ENCODE peak calls at places on chromosomes 6 and 20, in ten cellular contexts. One of them, this sample, is unnamed.

GRCh38 chr6:36491378-36491965 is 48.7 kb downstream of the KCTD20 start:
- DNase-seq in tibial artery: no peak
- DNase-seq in hepatocyte: no peak
- DNase-seq in upper lobe of right lung: no peak
- DNase-seq in IMR-90: peak; percentile 31
- DNase-seq in cardiac muscle cell: no peak
- DNase-seq in ovary: no peak
- DNase-seq in K562: no peak
- DNase-seq in effector memory CD4-positive, alpha-beta T cell: no peak
- DNase-seq in HCT116: no peak
- DNase-seq in this sample: no peak

GRCh38 chr6:66336171-66336570 is 629.1 kb upstream of the EYS start:
- DNase-seq in tibial artery: no peak
- DNase-seq in hepatocyte: no peak
- DNase-seq in upper lobe of right lung: no peak
- DNase-seq in IMR-90: no peak
- DNase-seq in cardiac muscle cell: no peak
- DNase-seq in ovary: no peak
- DNase-seq in K562: no peak
- DNase-seq in effector memory CD4-positive, alpha-beta T cell: no peak
- DNase-seq in HCT116: no peak
- DNase-seq in this sample: no peak

GRCh38 chr6:12012231-12012565 is at the start of gene HIVEP1:
- DNase-seq in tibial artery: no peak
- DNase-seq in hepatocyte: peak; percentile 72
- DNase-seq in upper lobe of right lung: no peak
- DNase-seq in IMR-90: no peak
- DNase-seq in cardiac muscle cell: peak; percentile 36
- DNase-seq in ovary: peak; percentile 72
- DNase-seq in K562: no peak
- DNase-seq in effector memory CD4-positive, alpha-beta T cell: no peak
- DNase-seq in HCT116: no peak
- DNase-seq in this sample: no peak

GRCh38 chr6:152094992-152095592 is 287.6 kb downstream of the ESR1 start:
- DNase-seq in tibial artery: peak; percentile 92
- DNase-seq in hepatocyte: peak; percentile 90
- DNase-seq in upper lobe of right lung: no peak
- DNase-seq in IMR-90: peak; percentile 100
- DNase-seq in cardiac muscle cell: peak; percentile 98
- DNase-seq in ovary: peak; percentile 72
- DNase-seq in K562: peak; percentile 39
- DNase-seq in effector memory CD4-positive, alpha-beta T cell: no peak
- DNase-seq in HCT116: peak; percentile 89
- DNase-seq in this sample: no peak

GRCh38 chr20:31870703-31871601 is 518 bp downstream of the TTLL9 start:
- DNase-seq in tibial artery: no peak
- DNase-seq in hepatocyte: peak; percentile 85
- DNase-seq in upper lobe of right lung: no peak
- DNase-seq in IMR-90: no peak
- DNase-seq in cardiac muscle cell: no peak
- DNase-seq in ovary: no peak
- DNase-seq in K562: no peak
- DNase-seq in effector memory CD4-positive, alpha-beta T cell: no peak
- DNase-seq in HCT116: no peak
- DNase-seq in this sample: no peak

GRCh38 chr6:125002090-125002741 is 40.0 kb downstream of the RNF217 start:
- DNase-seq in tibial artery: no peak
- DNase-seq in hepatocyte: no peak
- DNase-seq in upper lobe of right lung: no peak
- DNase-seq in IMR-90: peak; percentile 30
- DNase-seq in cardiac muscle cell: peak; percentile 76
- DNase-seq in ovary: no peak
- DNase-seq in K562: no peak
- DNase-seq in effector memory CD4-positive, alpha-beta T cell: no peak
- DNase-seq in HCT116: no peak
- DNase-seq in this sample: no peak

GRCh38 chr6:157017861-157018260 is 240.7 kb downstream of the ARID1B start:
- DNase-seq in tibial artery: no peak
- DNase-seq in hepatocyte: no peak
- DNase-seq in upper lobe of right lung: no peak
- DNase-seq in IMR-90: peak; percentile 15
- DNase-seq in cardiac muscle cell: peak; percentile 18
- DNase-seq in ovary: no peak
- DNase-seq in K562: no peak
- DNase-seq in effector memory CD4-positive, alpha-beta T cell: no peak
- DNase-seq in HCT116: no peak
- DNase-seq in this sample: no peak

GRCh38 chr20:8858181-8858794 is 210.6 kb upstream of the PLCB4 start:
- DNase-seq in tibial artery: no peak
- DNase-seq in hepatocyte: no peak
- DNase-seq in upper lobe of right lung: no peak
- DNase-seq in IMR-90: peak; percentile 21
- DNase-seq in cardiac muscle cell: peak; percentile 34
- DNase-seq in ovary: no peak
- DNase-seq in K562: no peak
- DNase-seq in effector memory CD4-positive, alpha-beta T cell: no peak
- DNase-seq in HCT116: no peak
- DNase-seq in this sample: no peak

GRCh38 chr6:107714104-107714503 is 110.0 kb downstream of the SCML4 start:
- DNase-seq in tibial artery: no peak
- DNase-seq in hepatocyte: no peak
- DNase-seq in upper lobe of right lung: no peak
- DNase-seq in IMR-90: no peak
- DNase-seq in cardiac muscle cell: no peak
- DNase-seq in ovary: no peak
- DNase-seq in K562: no peak
- DNase-seq in effector memory CD4-positive, alpha-beta T cell: no peak
- DNase-seq in HCT116: no peak
- DNase-seq in this sample: no peak

GRCh38 chr20:23273776-23274175 is 76.8 kb upstream of the NXT1 start:
- DNase-seq in tibial artery: peak; percentile 34
- DNase-seq in hepatocyte: no peak
- DNase-seq in upper lobe of right lung: no peak
- DNase-seq in IMR-90: no peak
- DNase-seq in cardiac muscle cell: no peak
- DNase-seq in ovary: no peak
- DNase-seq in K562: no peak
- DNase-seq in effector memory CD4-positive, alpha-beta T cell: no peak
- DNase-seq in HCT116: no peak
- DNase-seq in this sample: no peak

GRCh38 chr6:75349262-75349984 is 64.8 kb upstream of the TMEM30A start:
- DNase-seq in tibial artery: no peak
- DNase-seq in hepatocyte: peak; percentile 51
- DNase-seq in upper lobe of right lung: peak; percentile 76
- DNase-seq in IMR-90: peak; percentile 13
- DNase-seq in cardiac muscle cell: peak; percentile 59
- DNase-seq in ovary: peak; percentile 28
- DNase-seq in K562: peak; percentile 14
- DNase-seq in effector memory CD4-positive, alpha-beta T cell: no peak
- DNase-seq in HCT116: no peak
- DNase-seq in this sample: no peak

GRCh38 chr6:162750776-162751175 is 23.0 kb downstream of the PACRG start:
- DNase-seq in tibial artery: no peak
- DNase-seq in hepatocyte: peak; percentile 6
- DNase-seq in upper lobe of right lung: no peak
- DNase-seq in IMR-90: peak; percentile 2
- DNase-seq in cardiac muscle cell: no peak
- DNase-seq in ovary: no peak
- DNase-seq in K562: no peak
- DNase-seq in effector memory CD4-positive, alpha-beta T cell: no peak
- DNase-seq in HCT116: no peak
- DNase-seq in this sample: no peak

DNA sequence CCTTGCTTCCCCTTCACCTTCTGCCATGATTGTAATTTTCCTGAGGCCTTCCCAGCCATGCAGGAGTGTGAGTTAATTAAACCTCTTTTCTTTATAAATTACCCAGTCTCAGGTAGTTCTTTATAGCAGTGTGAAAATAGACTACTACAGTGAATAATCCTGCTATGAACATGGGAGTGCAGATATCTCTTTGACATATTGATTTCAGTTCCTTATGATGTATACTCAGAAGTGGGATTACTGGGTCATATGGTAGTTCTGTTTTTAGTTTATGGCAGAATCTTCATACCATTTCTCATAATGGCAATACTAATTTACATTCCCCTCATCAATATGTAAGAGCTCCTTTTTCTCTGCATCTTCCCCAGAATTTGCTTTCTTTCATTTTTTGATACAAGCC is 26.0 kb downstream of the PACRG start:
- DNase-seq in tibial artery: no peak
- DNase-seq in hepatocyte: no peak
- DNase-seq in upper lobe of right lung: no peak
- DNase-seq in IMR-90: no peak
- DNase-seq in cardiac muscle cell: no peak
- DNase-seq in ovary: no peak
- DNase-seq in K562: no peak
- DNase-seq in effector memory CD4-positive, alpha-beta T cell: no peak
- DNase-seq in HCT116: no peak
- DNase-seq in this sample: no peak
- H3K9me3 ChIP-seq in tibial artery: no peaks in the 10 kb centered on the region
- H3K9me3 ChIP-seq in hepatocyte: no peaks in the 10 kb centered on the region
- H3K9me3 ChIP-seq in upper lobe of right lung: no peaks in the 10 kb centered on the region
- H3K9me3 ChIP-seq in IMR-90: no peaks in the 10 kb centered on the region
- H3K9me3 ChIP-seq in cardiac muscle cell: no peaks in the 10 kb centered on the region
- H3K9me3 ChIP-seq in ovary: no peaks in the 10 kb centered on the region
- H3K9me3 ChIP-seq in K562: no peaks in the 10 kb centered on the region
- H3K9me3 ChIP-seq in effector memory CD4-positive, alpha-beta T cell: no peaks in the 10 kb centered on the region
- H3K9me3 ChIP-seq in HCT116: no peaks in the 10 kb centered on the region
- H3K9me3 ChIP-seq in this sample: no peaks in the 10 kb centered on the region

DNA sequence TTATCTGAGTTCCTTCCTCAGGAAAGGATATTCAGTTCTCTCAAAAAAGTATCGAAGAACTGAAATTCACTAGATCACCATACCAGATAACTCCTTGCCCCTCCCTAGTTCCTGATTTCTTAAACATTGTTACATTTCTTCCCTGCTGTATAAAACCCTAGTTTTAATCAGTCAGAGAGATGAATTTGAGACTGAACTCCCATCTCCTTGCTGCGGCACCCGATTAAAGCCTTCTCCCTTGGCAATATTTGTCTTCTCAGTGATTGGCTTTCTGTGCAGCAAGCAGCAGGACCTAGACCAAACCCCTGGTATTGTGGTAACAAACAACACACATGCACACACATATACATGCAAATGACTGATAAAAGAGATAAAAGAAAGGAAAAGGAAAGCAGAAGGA is 1364.6 kb upstream of the GJE1 start:
- DNase-seq in tibial artery: no peak
- DNase-seq in hepatocyte: no peak
- DNase-seq in upper lobe of right lung: no peak
- DNase-seq in IMR-90: no peak
- DNase-seq in cardiac muscle cell: no peak
- DNase-seq in ovary: no peak
- DNase-seq in K562: no peak
- DNase-seq in effector memory CD4-positive, alpha-beta T cell: no peak
- DNase-seq in HCT116: no peak
- DNase-seq in this sample: no peak
- H3K9me3 ChIP-seq in tibial artery: no peaks in the 10 kb centered on the region
- H3K9me3 ChIP-seq in hepatocyte: peaks cover 4% of the 10 kb centered on the region
- H3K9me3 ChIP-seq in upper lobe of right lung: no peaks in the 10 kb centered on the region
- H3K9me3 ChIP-seq in IMR-90: peaks cover 9% of the 10 kb centered on the region
- H3K9me3 ChIP-seq in cardiac muscle cell: no peaks in the 10 kb centered on the region
- H3K9me3 ChIP-seq in ovary: no peaks in the 10 kb centered on the region
- H3K9me3 ChIP-seq in K562: no peaks in the 10 kb centered on the region
- H3K9me3 ChIP-seq in effector memory CD4-positive, alpha-beta T cell: no peaks in the 10 kb centered on the region
- H3K9me3 ChIP-seq in HCT116: no peaks in the 10 kb centered on the region
- H3K9me3 ChIP-seq in this sample: no peaks in the 10 kb centered on the region

GRCh38 chr6:8335371-8335770 is 100.0 kb downstream of the SLC35B3 start:
- DNase-seq in tibial artery: no peak
- DNase-seq in hepatocyte: no peak
- DNase-seq in upper lobe of right lung: no peak
- DNase-seq in IMR-90: no peak
- DNase-seq in cardiac muscle cell: no peak
- DNase-seq in ovary: no peak
- DNase-seq in K562: no peak
- DNase-seq in effector memory CD4-positive, alpha-beta T cell: no peak
- DNase-seq in HCT116: no peak
- DNase-seq in this sample: no peak

GRCh38 chr6:8334113-8334512 is 101.2 kb downstream of the SLC35B3 start:
- DNase-seq in tibial artery: no peak
- DNase-seq in hepatocyte: no peak
- DNase-seq in upper lobe of right lung: no peak
- DNase-seq in IMR-90: no peak
- DNase-seq in cardiac muscle cell: no peak
- DNase-seq in ovary: no peak
- DNase-seq in K562: no peak
- DNase-seq in effector memory CD4-positive, alpha-beta T cell: no peak
- DNase-seq in HCT116: no peak
- DNase-seq in this sample: no peak

GRCh38 chr6:8336406-8336805 is 98.9 kb downstream of the SLC35B3 start:
- DNase-seq in tibial artery: no peak
- DNase-seq in hepatocyte: no peak
- DNase-seq in upper lobe of right lung: no peak
- DNase-seq in IMR-90: no peak
- DNase-seq in cardiac muscle cell: no peak
- DNase-seq in ovary: no peak
- DNase-seq in K562: no peak
- DNase-seq in effector memory CD4-positive, alpha-beta T cell: no peak
- DNase-seq in HCT116: no peak
- DNase-seq in this sample: no peak

GRCh38 chr6:8337147-8337546 is 98.2 kb downstream of the SLC35B3 start:
- DNase-seq in tibial artery: no peak
- DNase-seq in hepatocyte: no peak
- DNase-seq in upper lobe of right lung: no peak
- DNase-seq in IMR-90: no peak
- DNase-seq in cardiac muscle cell: no peak
- DNase-seq in ovary: no peak
- DNase-seq in K562: no peak
- DNase-seq in effector memory CD4-positive, alpha-beta T cell: no peak
- DNase-seq in HCT116: no peak
- DNase-seq in this sample: no peak

DNA sequence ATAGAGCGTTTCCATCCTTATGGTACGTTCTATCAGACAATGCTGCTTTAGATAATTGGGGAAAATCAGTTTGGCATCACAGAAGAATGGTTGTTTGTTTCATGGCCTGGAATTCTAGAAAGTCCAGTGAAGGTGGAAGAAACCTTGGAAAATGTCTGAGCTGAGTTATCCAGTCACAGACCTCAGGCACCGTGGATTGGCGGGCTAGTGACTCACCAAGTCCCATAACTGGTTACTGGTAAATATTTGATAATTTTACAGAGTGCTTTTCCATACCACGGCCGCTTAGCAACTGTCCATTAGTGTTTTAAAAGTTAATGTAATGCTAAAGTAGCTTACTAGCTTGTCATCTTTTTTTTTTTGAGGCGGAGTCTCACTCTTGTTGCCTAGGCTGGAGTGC is 99.4 kb downstream of the SLC35B3 start:
- DNase-seq in tibial artery: no peak
- DNase-seq in hepatocyte: peak; percentile 16
- DNase-seq in upper lobe of right lung: no peak
- DNase-seq in IMR-90: no peak
- DNase-seq in cardiac muscle cell: no peak
- DNase-seq in ovary: no peak
- DNase-seq in K562: no peak
- DNase-seq in effector memory CD4-positive, alpha-beta T cell: no peak
- DNase-seq in HCT116: no peak
- DNase-seq in this sample: no peak
- H3K9me3 ChIP-seq in tibial artery: no peaks in the 10 kb centered on the region
- H3K9me3 ChIP-seq in hepatocyte: no peaks in the 10 kb centered on the region
- H3K9me3 ChIP-seq in upper lobe of right lung: no peaks in the 10 kb centered on the region
- H3K9me3 ChIP-seq in IMR-90: peaks cover 5% of the 10 kb centered on the region
- H3K9me3 ChIP-seq in cardiac muscle cell: no peaks in the 10 kb centered on the region
- H3K9me3 ChIP-seq in ovary: no peaks in the 10 kb centered on the region
- H3K9me3 ChIP-seq in K562: no peaks in the 10 kb centered on the region
- H3K9me3 ChIP-seq in effector memory CD4-positive, alpha-beta T cell: no peaks in the 10 kb centered on the region
- H3K9me3 ChIP-seq in HCT116: no peaks in the 10 kb centered on the region
- H3K9me3 ChIP-seq in this sample: no peaks in the 10 kb centered on the region

GRCh38 chr6:28089054-28089453 is 8.7 kb downstream of the ZNF165 start:
- DNase-seq in tibial artery: no peak
- DNase-seq in hepatocyte: no peak
- DNase-seq in upper lobe of right lung: no peak
- DNase-seq in IMR-90: no peak
- DNase-seq in cardiac muscle cell: no peak
- DNase-seq in ovary: no peak
- DNase-seq in K562: no peak
- DNase-seq in effector memory CD4-positive, alpha-beta T cell: no peak
- DNase-seq in HCT116: no peak
- DNase-seq in this sample: no peak
- H3K9me3 ChIP-seq in tibial artery: peaks cover 22% of the 10 kb centered on the region
- H3K9me3 ChIP-seq in hepatocyte: peaks cover 14% of the 10 kb centered on the region
- H3K9me3 ChIP-seq in upper lobe of right lung: peaks cover 6% of the 10 kb centered on the region
- H3K9me3 ChIP-seq in IMR-90: peaks cover 7% of the 10 kb centered on the region
- H3K9me3 ChIP-seq in cardiac muscle cell: no peaks in the 10 kb centered on the region
- H3K9me3 ChIP-seq in ovary: no peaks in the 10 kb centered on the region
- H3K9me3 ChIP-seq in K562: peaks cover 11% of the 10 kb centered on the region
- H3K9me3 ChIP-seq in effector memory CD4-positive, alpha-beta T cell: peaks cover 5% of the 10 kb centered on the region
- H3K9me3 ChIP-seq in HCT116: peaks cover 9% of the 10 kb centered on the region
- H3K9me3 ChIP-seq in this sample: peaks cover 12% of the 10 kb centered on the region